ENCODE peak calls at places on chromosomes 1 and 21, in eight cellular contexts. One of them, this sample, is unnamed.

GRCh38 chr1:85654066-85654782 is 54.0 kb downstream of the ZNHIT6 start:
- DNase-seq in uterus: no peak
- DNase-seq in transverse colon: no peak
- DNase-seq in ovary: no peak
- DNase-seq in AG04449: no peak
- DNase-seq in pancreas: no peak
- DNase-seq in neural crest cell: no peak
- DNase-seq in stomach: no peak
- DNase-seq in this sample: no peak

GRCh38 chr1:40078512-40079333 is 18.3 kb downstream of the PPT1 start:
- DNase-seq in uterus: no peak
- DNase-seq in transverse colon: peak
- DNase-seq in ovary: no peak
- DNase-seq in AG04449: no peak
- DNase-seq in pancreas: no peak
- DNase-seq in neural crest cell: peak
- DNase-seq in stomach: peak
- DNase-seq in this sample: peak

GRCh38 chr1:160637821-160638539 is 8.9 kb downstream of the SLAMF1 start:
- DNase-seq in uterus: no peak
- DNase-seq in transverse colon: no peak
- DNase-seq in ovary: no peak
- DNase-seq in AG04449: no peak
- DNase-seq in pancreas: no peak
- DNase-seq in neural crest cell: no peak
- DNase-seq in stomach: no peak
- DNase-seq in this sample: no peak

GRCh38 chr1:47659141-47659540 is 221.3 kb downstream of the FOXD2 start:
- DNase-seq in uterus: no peak
- DNase-seq in transverse colon: no peak
- DNase-seq in ovary: no peak
- DNase-seq in AG04449: no peak
- DNase-seq in pancreas: no peak
- DNase-seq in neural crest cell: no peak
- DNase-seq in stomach: peak
- DNase-seq in this sample: no peak

GRCh38 chr1:37325010-37325409 is 149.4 kb upstream of the ZC3H12A start:
- DNase-seq in uterus: no peak
- DNase-seq in transverse colon: no peak
- DNase-seq in ovary: no peak
- DNase-seq in AG04449: no peak
- DNase-seq in pancreas: no peak
- DNase-seq in neural crest cell: no peak
- DNase-seq in stomach: no peak
- DNase-seq in this sample: no peak

GRCh38 chr21:30227633-30228404 is 11.9 kb upstream of the CLDN8 start:
- DNase-seq in uterus: peak
- DNase-seq in transverse colon: no peak
- DNase-seq in ovary: peak
- DNase-seq in AG04449: peak
- DNase-seq in pancreas: no peak
- DNase-seq in neural crest cell: no peak
- DNase-seq in stomach: no peak
- DNase-seq in this sample: peak

GRCh38 chr1:162138107-162138506 is 68.6 kb downstream of the NOS1AP start:
- DNase-seq in uterus: no peak
- DNase-seq in transverse colon: no peak
- DNase-seq in ovary: no peak
- DNase-seq in AG04449: no peak
- DNase-seq in pancreas: no peak
- DNase-seq in neural crest cell: no peak
- DNase-seq in stomach: no peak
- DNase-seq in this sample: no peak

GRCh38 chr1:110893908-110894490 is 21.1 kb downstream of the CD53 start:
- DNase-seq in uterus: no peak
- DNase-seq in transverse colon: no peak
- DNase-seq in ovary: no peak
- DNase-seq in AG04449: no peak
- DNase-seq in pancreas: no peak
- DNase-seq in neural crest cell: no peak
- DNase-seq in stomach: no peak
- DNase-seq in this sample: no peak

GRCh38 chr1:35605071-35605881 is 32.2 kb downstream of the TFAP2E start:
- DNase-seq in uterus: no peak
- DNase-seq in transverse colon: no peak
- DNase-seq in ovary: no peak
- DNase-seq in AG04449: no peak
- DNase-seq in pancreas: no peak
- DNase-seq in neural crest cell: no peak
- DNase-seq in stomach: no peak
- DNase-seq in this sample: no peak

GRCh38 chr1:177410179-177410766 is 239.5 kb downstream of the BRINP2 start:
- DNase-seq in uterus: no peak
- DNase-seq in transverse colon: no peak
- DNase-seq in ovary: no peak
- DNase-seq in AG04449: no peak
- DNase-seq in pancreas: no peak
- DNase-seq in neural crest cell: no peak
- DNase-seq in stomach: no peak
- DNase-seq in this sample: no peak

GRCh38 chr1:206145771-206146290 is 28.6 kb upstream of the AVPR1B start:
- DNase-seq in uterus: no peak
- DNase-seq in transverse colon: no peak
- DNase-seq in ovary: no peak
- DNase-seq in AG04449: no peak
- DNase-seq in pancreas: no peak
- DNase-seq in neural crest cell: no peak
- DNase-seq in stomach: no peak
- DNase-seq in this sample: no peak

GRCh38 chr1:158180741-158181576 is at the start of gene CD1D:
- DNase-seq in uterus: peak
- DNase-seq in transverse colon: peak
- DNase-seq in ovary: no peak
- DNase-seq in AG04449: no peak
- DNase-seq in pancreas: peak
- DNase-seq in neural crest cell: peak
- DNase-seq in stomach: no peak
- DNase-seq in this sample: peak

GRCh38 chr1:196128835-196129234 is 479.4 kb downstream of the KCNT2 start:
- DNase-seq in uterus: no peak
- DNase-seq in transverse colon: no peak
- DNase-seq in ovary: no peak
- DNase-seq in AG04449: no peak
- DNase-seq in pancreas: no peak
- DNase-seq in neural crest cell: no peak
- DNase-seq in stomach: no peak
- DNase-seq in this sample: no peak

GRCh38 chr1:29271724-29272123 is 35.4 kb downstream of the PTPRU start:
- DNase-seq in uterus: peak
- DNase-seq in transverse colon: peak
- DNase-seq in ovary: peak
- DNase-seq in AG04449: no peak
- DNase-seq in pancreas: no peak
- DNase-seq in neural crest cell: no peak
- DNase-seq in stomach: peak
- DNase-seq in this sample: peak

GRCh38 chr1:1393428-1393827 is 5.7 kb downstream of the CCNL2 start:
- DNase-seq in uterus: no peak
- DNase-seq in transverse colon: no peak
- DNase-seq in ovary: no peak
- DNase-seq in AG04449: no peak
- DNase-seq in pancreas: peak
- DNase-seq in neural crest cell: no peak
- DNase-seq in stomach: no peak
- DNase-seq in this sample: no peak

GRCh38 chr1:55375617-55376258 is 160.6 kb upstream of the USP24 start:
- DNase-seq in uterus: peak
- DNase-seq in transverse colon: peak
- DNase-seq in ovary: peak
- DNase-seq in AG04449: no peak
- DNase-seq in pancreas: no peak
- DNase-seq in neural crest cell: peak
- DNase-seq in stomach: no peak
- DNase-seq in this sample: peak

GRCh38 chr1:27816921-27817630 is 13.5 kb upstream of the PPP1R8 start:
- DNase-seq in uterus: no peak
- DNase-seq in transverse colon: peak
- DNase-seq in ovary: no peak
- DNase-seq in AG04449: peak
- DNase-seq in pancreas: no peak
- DNase-seq in neural crest cell: no peak
- DNase-seq in stomach: no peak
- DNase-seq in this sample: no peak

GRCh38 chr1:192462630-192463029 is 112.9 kb upstream of the RGS1 start:
- DNase-seq in uterus: no peak
- DNase-seq in transverse colon: no peak
- DNase-seq in ovary: no peak
- DNase-seq in AG04449: no peak
- DNase-seq in pancreas: no peak
- DNase-seq in neural crest cell: no peak
- DNase-seq in stomach: no peak
- DNase-seq in this sample: no peak
- TF ChIP-seq CTCF in uterus: no peak
- TF ChIP-seq CTCF in transverse colon: no peak
- TF ChIP-seq CTCF in ovary: no peak
- TF ChIP-seq CTCF in AG04449: no peak
- TF ChIP-seq CTCF in pancreas: no peak
- TF ChIP-seq CTCF in neural crest cell: no peak
- TF ChIP-seq CTCF in stomach: no peak
- TF ChIP-seq CTCF in this sample: no peak

GRCh38 chr1:243473281-243474210 is 217.7 kb downstream of the SDCCAG8 start:
- DNase-seq in uterus: no peak
- DNase-seq in transverse colon: no peak
- DNase-seq in ovary: no peak
- DNase-seq in AG04449: no peak
- DNase-seq in pancreas: no peak
- DNase-seq in neural crest cell: no peak
- DNase-seq in stomach: no peak
- DNase-seq in this sample: no peak

GRCh38 chr1:243477676-243478075 is 221.8 kb downstream of the SDCCAG8 start:
- DNase-seq in uterus: no peak
- DNase-seq in transverse colon: no peak
- DNase-seq in ovary: no peak
- DNase-seq in AG04449: no peak
- DNase-seq in pancreas: no peak
- DNase-seq in neural crest cell: no peak
- DNase-seq in stomach: no peak
- DNase-seq in this sample: no peak

GRCh38 chr1:243474384-243474851 is 218.6 kb downstream of the SDCCAG8 start:
- DNase-seq in uterus: no peak
- DNase-seq in transverse colon: no peak
- DNase-seq in ovary: no peak
- DNase-seq in AG04449: no peak
- DNase-seq in pancreas: no peak
- DNase-seq in neural crest cell: no peak
- DNase-seq in stomach: no peak
- DNase-seq in this sample: no peak

GRCh38 chr1:243474906-243475305 is 219.1 kb downstream of the SDCCAG8 start:
- DNase-seq in uterus: no peak
- DNase-seq in transverse colon: no peak
- DNase-seq in ovary: no peak
- DNase-seq in AG04449: no peak
- DNase-seq in pancreas: no peak
- DNase-seq in neural crest cell: no peak
- DNase-seq in stomach: no peak
- DNase-seq in this sample: no peak

DNA sequence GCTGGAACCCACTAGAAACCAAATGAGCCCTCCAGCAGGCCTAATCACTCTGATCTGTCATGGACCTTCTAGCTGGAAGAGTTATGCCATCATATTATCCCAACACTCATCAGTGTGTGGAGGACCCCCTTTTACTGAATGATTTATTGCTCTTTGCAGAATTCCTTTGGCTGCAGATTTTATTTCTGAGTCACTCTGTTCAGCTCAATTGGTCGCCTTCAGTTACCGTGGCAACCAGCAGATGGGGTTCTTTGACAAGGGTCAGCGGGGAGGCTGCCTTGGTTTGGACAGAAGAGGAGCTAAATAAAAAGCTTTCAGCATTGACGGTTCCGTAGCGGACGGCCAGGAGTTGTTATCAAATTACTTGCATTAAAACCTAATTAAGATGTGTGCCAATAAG is 220.1 kb downstream of the SDCCAG8 start:
- DNase-seq in uterus: no peak
- DNase-seq in transverse colon: no peak
- DNase-seq in ovary: no peak
- DNase-seq in AG04449: no peak
- DNase-seq in pancreas: no peak
- DNase-seq in neural crest cell: peak
- DNase-seq in stomach: no peak
- DNase-seq in this sample: no peak
- TF ChIP-seq CTCF in uterus: no peak
- TF ChIP-seq CTCF in transverse colon: no peak
- TF ChIP-seq CTCF in ovary: no peak
- TF ChIP-seq CTCF in AG04449: peak
- TF ChIP-seq CTCF in pancreas: no peak
- TF ChIP-seq CTCF in neural crest cell: no peak
- TF ChIP-seq CTCF in stomach: no peak
- TF ChIP-seq CTCF in this sample: no peak

DNA sequence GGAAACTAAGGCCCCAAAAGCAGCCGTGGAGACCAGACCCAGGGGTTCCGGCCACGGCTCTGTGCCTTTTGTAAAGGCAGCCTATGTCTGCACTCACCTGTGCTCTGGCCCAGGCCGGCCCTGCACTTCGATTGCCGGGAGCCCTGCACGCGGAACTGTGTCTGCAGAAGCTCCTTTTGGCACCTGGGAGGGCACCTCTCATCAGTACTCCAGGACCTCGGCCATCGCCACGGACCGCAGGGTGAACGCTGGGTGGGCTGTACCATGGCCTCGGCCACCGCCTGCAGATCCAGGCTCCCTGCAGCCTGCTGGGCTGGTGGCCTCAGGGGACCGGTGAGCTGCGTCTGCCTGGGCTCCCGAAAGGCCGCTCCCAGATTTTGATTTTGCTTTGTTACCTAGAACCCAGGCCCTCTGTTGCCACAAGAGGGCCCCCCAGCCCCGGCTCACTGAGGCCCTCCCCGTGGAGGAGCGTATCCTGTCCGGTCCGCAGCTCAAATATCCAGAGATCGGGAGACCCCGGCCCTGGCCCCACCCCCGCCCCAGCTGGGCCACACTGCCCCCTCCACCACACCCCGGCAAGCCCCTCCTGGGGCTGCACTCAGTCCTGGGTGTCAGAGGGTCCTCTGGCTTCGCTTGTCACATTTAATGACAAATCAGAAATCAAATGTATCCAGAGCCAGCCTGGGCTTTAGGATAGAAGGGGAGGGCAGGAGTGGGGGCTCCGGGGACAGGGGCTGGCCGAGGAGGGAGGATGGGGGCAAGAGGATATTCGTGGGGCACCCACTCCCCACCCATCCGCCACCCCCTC is 60.2 kb upstream of the PDE9A start:
- DNase-seq in uterus: peak
- DNase-seq in transverse colon: peak
- DNase-seq in ovary: peak
- DNase-seq in AG04449: no peak
- DNase-seq in pancreas: peak
- DNase-seq in neural crest cell: peak
- DNase-seq in stomach: peak
- DNase-seq in this sample: peak
- TF ChIP-seq CTCF in uterus: peak
- TF ChIP-seq CTCF in transverse colon: peak
- TF ChIP-seq CTCF in ovary: peak
- TF ChIP-seq CTCF in AG04449: peak
- TF ChIP-seq CTCF in pancreas: peak
- TF ChIP-seq CTCF in neural crest cell: peak
- TF ChIP-seq CTCF in stomach: peak
- TF ChIP-seq CTCF in this sample: peak

GRCh38 chr1:3229081-3229725 is 160.2 kb downstream of the PRDM16 start:
- DNase-seq in uterus: no peak
- DNase-seq in transverse colon: no peak
- DNase-seq in ovary: no peak
- DNase-seq in AG04449: no peak
- DNase-seq in pancreas: peak
- DNase-seq in neural crest cell: no peak
- DNase-seq in stomach: no peak
- DNase-seq in this sample: no peak
- TF ChIP-seq CTCF in uterus: no peak
- TF ChIP-seq CTCF in transverse colon: no peak
- TF ChIP-seq CTCF in ovary: no peak
- TF ChIP-seq CTCF in AG04449: no peak
- TF ChIP-seq CTCF in pancreas: no peak
- TF ChIP-seq CTCF in neural crest cell: no peak
- TF ChIP-seq CTCF in stomach: no peak
- TF ChIP-seq CTCF in this sample: no peak